ENCODE peak calls at places on chromosomes 1 and 21, in eight cellular contexts. O is Right ventricle myocardium superior, Y is fibroblast of pulmonary artery, Q is T follicular helper cell, A is neural progenitor cell, F is amygdala, V is H4, U is T-helper 17 cell. B is an unnamed sample.

GRCh38 chr1:53343831-53344668 is 16.2 kb upstream of the LRP8 start:
- DNase-seq in U (no peak), V (no peak), F (no peak), A (no peak), Y (no peak), Q (no peak), O (no peak), B (no peak)

GRCh38 chr1:176521211-176521610 is 58.2 kb downstream of the PAPPA2 start:
- DNase-seq in O (no peak), V (no peak), F (no peak), U (no peak), Y (no peak), Q (no peak), A (no peak), B (no peak)

GRCh38 chr1:85612704-85613361 is 32.3 kb downstream of the CCN1 start:
- DNase-seq in F (no peak), O (no peak), V (peak), A (peak), U (no peak), Y (peak), Q (no peak), B (no peak)

GRCh38 chr1:47996406-47997226 is 569 bp downstream of the TRABD2B start:
- DNase-seq in A (peak), U (no peak), Q (no peak), Y (no peak), O (peak), F (no peak), V (no peak), B (no peak)

GRCh38 chr1:66489972-66490601 is 43.9 kb upstream of the SGIP1 start:
- DNase-seq in Q (no peak), V (no peak), O (peak), F (no peak), U (no peak), Y (no peak), A (no peak), B (no peak)

GRCh38 chr21:45595574-45596295 is 47.8 kb upstream of the PCBP3 start:
- DNase-seq in O (no peak), Q (no peak), V (no peak), A (no peak), F (no peak), Y (no peak), U (no peak), B (no peak)

GRCh38 chr21:41820384-41821080 is 53.7 kb upstream of the RIPK4 start:
- DNase-seq in V (no peak), O (no peak), A (no peak), Y (no peak), U (no peak), F (no peak), Q (no peak), B (no peak)

GRCh38 chr1:223549740-223550139 is 115.8 kb downstream of the CAPN8 start:
- DNase-seq in O (no peak), Y (no peak), F (no peak), A (no peak), Q (no peak), V (no peak), U (no peak), B (no peak)

GRCh38 chr1:17192394-17193221 is 12.3 kb upstream of the PADI1 start:
- DNase-seq in Q (no peak), V (no peak), U (no peak), O (no peak), Y (peak), A (no peak), F (no peak), B (no peak)

GRCh38 chr1:169618367-169618766 is 11.6 kb downstream of the SELP start:
- DNase-seq in A (no peak), U (no peak), O (no peak), V (no peak), F (no peak), Y (peak), Q (no peak), B (no peak)